ENCODE peak calls at places on chromosome 18, in ten cellular contexts. One of them, this sample, is unnamed.

GRCh38 chr18:11654736-11655604 is 34.1 kb upstream of the GNAL start:
- DNase-seq in midbrain: peak; percentile 25
- DNase-seq in mesendoderm: peak; percentile 67
- DNase-seq in EH: peak; percentile 32
- DNase-seq in activated gamma-delta T cell treated with Interleukin-2 at 50 U/mL for 16 hours: peak; percentile 12
- DNase-seq in stimulated activated naive CD4-positive, alpha-beta T cell: no peak
- DNase-seq in GM13976: peak; percentile 79
- DNase-seq in NCI-H1694 treated with DMSO at 0.1 percent for 48 hours: no peak
- DNase-seq in NB4: peak; percentile 49
- DNase-seq in renal cortical epithelial cell: peak; percentile 6
- DNase-seq in this sample: no peak

GRCh38 chr18:44708451-44709083 is 27.9 kb downstream of the SETBP1 start:
- DNase-seq in GM13976: no peak
- DNase-seq in EH: peak; percentile 26
- DNase-seq in stimulated activated naive CD4-positive, alpha-beta T cell: no peak
- DNase-seq in midbrain: no peak
- DNase-seq in renal cortical epithelial cell: peak; percentile 59
- DNase-seq in activated gamma-delta T cell treated with Interleukin-2 at 50 U/mL for 16 hours: no peak
- DNase-seq in NCI-H1694 treated with DMSO at 0.1 percent for 48 hours: no peak
- DNase-seq in NB4: no peak
- DNase-seq in mesendoderm: no peak
- DNase-seq in this sample: no peak

GRCh38 chr18:48948112-48949050 is 2.4 kb downstream of the SMAD7 start:
- DNase-seq in midbrain: peak; percentile 62
- DNase-seq in renal cortical epithelial cell: no peak
- DNase-seq in NCI-H1694 treated with DMSO at 0.1 percent for 48 hours: no peak
- DNase-seq in GM13976: peak; percentile 81
- DNase-seq in mesendoderm: peak; percentile 95
- DNase-seq in NB4: peak; percentile 69
- DNase-seq in stimulated activated naive CD4-positive, alpha-beta T cell: peak; percentile 27
- DNase-seq in EH: peak; percentile 91
- DNase-seq in activated gamma-delta T cell treated with Interleukin-2 at 50 U/mL for 16 hours: peak; percentile 40
- DNase-seq in this sample: no peak

GRCh38 chr18:75253043-75253442 is 42.4 kb downstream of the TSHZ1 start:
- DNase-seq in renal cortical epithelial cell: no peak
- DNase-seq in EH: no peak
- DNase-seq in NCI-H1694 treated with DMSO at 0.1 percent for 48 hours: no peak
- DNase-seq in NB4: no peak
- DNase-seq in midbrain: no peak
- DNase-seq in GM13976: no peak
- DNase-seq in stimulated activated naive CD4-positive, alpha-beta T cell: no peak
- DNase-seq in mesendoderm: no peak
- DNase-seq in activated gamma-delta T cell treated with Interleukin-2 at 50 U/mL for 16 hours: no peak
- DNase-seq in this sample: no peak

GRCh38 chr18:78406743-78407455 is 572.7 kb upstream of the SALL3 start:
- DNase-seq in midbrain: no peak
- DNase-seq in EH: no peak
- DNase-seq in stimulated activated naive CD4-positive, alpha-beta T cell: no peak
- DNase-seq in activated gamma-delta T cell treated with Interleukin-2 at 50 U/mL for 16 hours: no peak
- DNase-seq in mesendoderm: no peak
- DNase-seq in GM13976: no peak
- DNase-seq in renal cortical epithelial cell: no peak
- DNase-seq in NB4: peak; percentile 6
- DNase-seq in NCI-H1694 treated with DMSO at 0.1 percent for 48 hours: no peak
- DNase-seq in this sample: no peak

GRCh38 chr18:78979682-78980278 is at the start of gene SALL3:
- DNase-seq in EH: no peak
- DNase-seq in stimulated activated naive CD4-positive, alpha-beta T cell: no peak
- DNase-seq in mesendoderm: peak; percentile 87
- DNase-seq in renal cortical epithelial cell: no peak
- DNase-seq in NCI-H1694 treated with DMSO at 0.1 percent for 48 hours: no peak
- DNase-seq in activated gamma-delta T cell treated with Interleukin-2 at 50 U/mL for 16 hours: no peak
- DNase-seq in midbrain: peak; percentile 47
- DNase-seq in NB4: no peak
- DNase-seq in GM13976: no peak
- DNase-seq in this sample: no peak

GRCh38 chr18:75658330-75658729 is 230.8 kb upstream of the SMIM21 start:
- DNase-seq in mesendoderm: no peak
- DNase-seq in NB4: no peak
- DNase-seq in midbrain: no peak
- DNase-seq in EH: no peak
- DNase-seq in renal cortical epithelial cell: no peak
- DNase-seq in NCI-H1694 treated with DMSO at 0.1 percent for 48 hours: no peak
- DNase-seq in stimulated activated naive CD4-positive, alpha-beta T cell: no peak
- DNase-seq in GM13976: no peak
- DNase-seq in activated gamma-delta T cell treated with Interleukin-2 at 50 U/mL for 16 hours: no peak
- DNase-seq in this sample: no peak

GRCh38 chr18:28767781-28768211 is 590.9 kb upstream of the CDH2 start:
- DNase-seq in stimulated activated naive CD4-positive, alpha-beta T cell: no peak
- DNase-seq in midbrain: no peak
- DNase-seq in mesendoderm: no peak
- DNase-seq in activated gamma-delta T cell treated with Interleukin-2 at 50 U/mL for 16 hours: no peak
- DNase-seq in GM13976: no peak
- DNase-seq in NCI-H1694 treated with DMSO at 0.1 percent for 48 hours: no peak
- DNase-seq in NB4: no peak
- DNase-seq in renal cortical epithelial cell: peak; percentile 65
- DNase-seq in EH: peak; percentile 78
- DNase-seq in this sample: no peak

GRCh38 chr18:31203086-31203793 is 40.6 kb upstream of the DSC1 start:
- DNase-seq in GM13976: no peak
- DNase-seq in renal cortical epithelial cell: no peak
- DNase-seq in NB4: peak; percentile 94
- DNase-seq in mesendoderm: no peak
- DNase-seq in midbrain: no peak
- DNase-seq in EH: no peak
- DNase-seq in activated gamma-delta T cell treated with Interleukin-2 at 50 U/mL for 16 hours: no peak
- DNase-seq in NCI-H1694 treated with DMSO at 0.1 percent for 48 hours: no peak
- DNase-seq in stimulated activated naive CD4-positive, alpha-beta T cell: no peak
- DNase-seq in this sample: no peak

GRCh38 chr18:77993188-77993981 is 743.7 kb downstream of the GALR1 start:
- DNase-seq in EH: no peak
- DNase-seq in midbrain: no peak
- DNase-seq in activated gamma-delta T cell treated with Interleukin-2 at 50 U/mL for 16 hours: no peak
- DNase-seq in NB4: no peak
- DNase-seq in stimulated activated naive CD4-positive, alpha-beta T cell: no peak
- DNase-seq in mesendoderm: no peak
- DNase-seq in renal cortical epithelial cell: no peak
- DNase-seq in GM13976: no peak
- DNase-seq in NCI-H1694 treated with DMSO at 0.1 percent for 48 hours: no peak
- DNase-seq in this sample: no peak

This sample was measured in effector CD8-positive, alpha-beta T cell.